ENCODE peak calls at places on chromosome 1, in seven cellular contexts. K is neural crest cell, V is WTC11, T is tibial nerve, U is right atrium auricular region, Z is tibial artery, M is thoracic aorta. R is an unnamed sample.
A peak's percentile ranks its signal among the peaks of the same experiment; 100 is the strongest.

GRCh38 chr1:62318320-62318755 is 896 bp downstream of the KANK4 start:
- DNase-seq in Z (no peak), U (no peak), T (no peak), K (no peak), V (peak; percentile 37), M (no peak), R (no peak)

GRCh38 chr1:214952648-214953047 is 129.9 kb upstream of the KCNK2 start:
- DNase-seq in M (no peak), V (peak; percentile 28), T (no peak), U (no peak), Z (no peak), K (no peak), R (no peak)

GRCh38 chr1:171434717-171435346 is 50.5 kb upstream of the PRRC2C start:
- DNase-seq in M (peak; percentile 33), K (no peak), T (no peak), Z (peak; percentile 73), V (no peak), U (peak; percentile 73), R (no peak)

GRCh38 chr1:44485229-44485932 is 80.3 kb downstream of the RNF220 start:
- DNase-seq in M (no peak), Z (peak; percentile 36), V (no peak), U (no peak), K (no peak), T (no peak), R (peak; percentile 22)

GRCh38 chr1:245051349-245052221 is 103.2 kb upstream of the KIF26B start:
- DNase-seq in M (no peak), U (peak; percentile 74), T (no peak), V (peak; percentile 24), K (no peak), Z (peak; percentile 29), R (peak; percentile 27)

GRCh38 chr1:53125623-53126360 is 16.6 kb downstream of the SLC1A7 start:
- DNase-seq in M (no peak), U (no peak), K (no peak), V (no peak), Z (peak; percentile 57), T (peak; percentile 47), R (no peak)

GRCh38 chr1:48688102-48688760 is 88.5 kb downstream of the BEND5 start:
- DNase-seq in V (no peak), U (no peak), K (no peak), M (no peak), Z (no peak), T (no peak), R (no peak)

GRCh38 chr1:14476170-14476955 is 122.1 kb upstream of the KAZN start:
- DNase-seq in M (no peak), V (no peak), K (no peak), U (no peak), T (no peak), Z (no peak), R (no peak)

GRCh38 chr1:154417338-154417608 is 12.1 kb downstream of the IL6R start:
- DNase-seq in K (no peak), M (no peak), U (no peak), Z (no peak), T (no peak), V (no peak), R (no peak)

GRCh38 chr1:16145030-16145987 is 10.6 kb downstream of the EPHA2 start:
- DNase-seq in K (no peak), Z (peak; percentile 75), T (no peak), V (peak; percentile 55), U (peak; percentile 91), M (peak; percentile 64), R (peak; percentile 77)

GRCh38 chr1:109623601-109624161 is 4.0 kb downstream of the AMPD2 start:
- DNase-seq in T (no peak), Z (no peak), K (no peak), V (no peak), U (peak; percentile 58), M (no peak), R (no peak)

GRCh38 chr1:22808846-22809501 is 98.3 kb downstream of the EPHB2 start:
- DNase-seq in M (no peak), T (no peak), Z (peak; percentile 42), K (no peak), U (peak; percentile 81), V (no peak), R (no peak)

GRCh38 chr1:14660795-14661194 is 62.3 kb downstream of the KAZN start:
- DNase-seq in K (no peak), U (peak; percentile 62), V (no peak), M (no peak), Z (no peak), T (no peak), R (no peak)

GRCh38 chr1:37602750-37603694 is 7.3 kb upstream of the GNL2 start:
- DNase-seq in V (peak; percentile 43), M (no peak), U (no peak), K (peak; percentile 30), Z (no peak), T (no peak), R (peak; percentile 35)

GRCh38 chr1:41799723-41800122 is 119.0 kb downstream of the HIVEP3 start:
- DNase-seq in V (no peak), T (no peak), U (no peak), Z (no peak), M (no peak), K (no peak), R (no peak)

GRCh38 chr1:54324750-54325704 is 81.2 kb downstream of the SSBP3 start:
- DNase-seq in K (no peak), T (no peak), Z (no peak), V (no peak), U (no peak), M (no peak), R (no peak)

GRCh38 chr1:37323486-37324377 is 150.6 kb upstream of the ZC3H12A start:
- DNase-seq in V (peak; percentile 77), K (peak; percentile 31), Z (no peak), M (no peak), U (no peak), T (no peak), R (peak; percentile 48)

GRCh38 chr1:37519613-37520012 is 5.0 kb upstream of the MEAF6 start:
- DNase-seq in M (no peak), T (no peak), V (no peak), K (no peak), Z (no peak), U (peak; percentile 26), R (no peak)

GRCh38 chr1:11321656-11322491 is 48.9 kb downstream of the UBIAD1 start:
- DNase-seq in M (no peak), U (no peak), K (no peak), Z (no peak), T (no peak), V (no peak), R (no peak)

GRCh38 chr1:29237906-29238600 is 1.7 kb downstream of the PTPRU start:
- DNase-seq in V (peak; percentile 68), K (peak; percentile 36), M (no peak), T (peak; percentile 28), Z (peak; percentile 55), U (peak; percentile 63), R (peak; percentile 38)

DNA sequence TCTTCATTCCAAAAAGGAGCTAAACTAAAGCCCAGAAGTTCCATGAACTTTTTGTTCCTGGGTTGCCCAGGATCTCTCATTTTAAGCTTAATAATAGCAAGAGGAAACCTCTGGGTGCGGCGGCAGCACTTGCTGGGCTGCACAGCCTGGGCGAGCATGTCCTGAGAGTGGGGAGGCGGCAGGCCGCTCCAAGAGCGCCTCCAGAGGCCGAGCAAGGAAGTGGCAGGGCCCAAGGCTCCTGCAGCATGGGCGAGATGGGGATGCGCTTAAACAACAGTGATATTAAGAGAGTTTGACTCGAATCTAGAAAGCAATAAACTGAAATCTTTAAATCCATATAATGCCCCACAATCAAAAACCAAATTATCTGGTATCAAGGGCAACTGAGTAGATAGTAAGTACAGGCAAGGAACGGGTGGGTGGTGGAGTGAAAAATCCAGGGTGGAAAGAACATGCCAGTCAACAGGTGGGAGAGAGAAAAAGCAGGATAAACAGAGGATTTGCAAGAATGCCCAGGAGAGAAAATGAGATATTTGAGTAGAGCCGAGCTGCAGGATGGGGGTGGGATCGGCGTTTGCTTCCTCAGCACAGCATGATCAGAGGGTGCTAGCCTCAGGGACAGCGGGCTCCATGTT is 14.1 kb upstream of the TNR start:
- DNase-seq in M (no peak), K (peak; percentile 67), T (no peak), U (no peak), Z (no peak), V (peak; percentile 80), R (peak; percentile 78)
- TF ChIP-seq CTCF in M (peak; percentile 44), K (peak; percentile 89), T (no peak), U (peak; percentile 37), Z (peak; percentile 23), V (peak; percentile 91), R (peak; percentile 87)

GRCh38 chr1:85074365-85074964 is 26.2 kb upstream of the MCOLN3 start:
- DNase-seq in M (no peak), Z (no peak), T (no peak), U (no peak), K (no peak), V (no peak), R (no peak)

GRCh38 chr1:85078903-85079302 is 30.6 kb upstream of the MCOLN3 start:
- DNase-seq in Z (no peak), U (no peak), V (no peak), K (no peak), M (no peak), T (no peak), R (no peak)
- TF ChIP-seq CTCF in Z (peak; percentile 19), U (no peak), V (no peak), K (peak; percentile 17), M (no peak), T (peak; percentile 20), R (no peak)

DNA sequence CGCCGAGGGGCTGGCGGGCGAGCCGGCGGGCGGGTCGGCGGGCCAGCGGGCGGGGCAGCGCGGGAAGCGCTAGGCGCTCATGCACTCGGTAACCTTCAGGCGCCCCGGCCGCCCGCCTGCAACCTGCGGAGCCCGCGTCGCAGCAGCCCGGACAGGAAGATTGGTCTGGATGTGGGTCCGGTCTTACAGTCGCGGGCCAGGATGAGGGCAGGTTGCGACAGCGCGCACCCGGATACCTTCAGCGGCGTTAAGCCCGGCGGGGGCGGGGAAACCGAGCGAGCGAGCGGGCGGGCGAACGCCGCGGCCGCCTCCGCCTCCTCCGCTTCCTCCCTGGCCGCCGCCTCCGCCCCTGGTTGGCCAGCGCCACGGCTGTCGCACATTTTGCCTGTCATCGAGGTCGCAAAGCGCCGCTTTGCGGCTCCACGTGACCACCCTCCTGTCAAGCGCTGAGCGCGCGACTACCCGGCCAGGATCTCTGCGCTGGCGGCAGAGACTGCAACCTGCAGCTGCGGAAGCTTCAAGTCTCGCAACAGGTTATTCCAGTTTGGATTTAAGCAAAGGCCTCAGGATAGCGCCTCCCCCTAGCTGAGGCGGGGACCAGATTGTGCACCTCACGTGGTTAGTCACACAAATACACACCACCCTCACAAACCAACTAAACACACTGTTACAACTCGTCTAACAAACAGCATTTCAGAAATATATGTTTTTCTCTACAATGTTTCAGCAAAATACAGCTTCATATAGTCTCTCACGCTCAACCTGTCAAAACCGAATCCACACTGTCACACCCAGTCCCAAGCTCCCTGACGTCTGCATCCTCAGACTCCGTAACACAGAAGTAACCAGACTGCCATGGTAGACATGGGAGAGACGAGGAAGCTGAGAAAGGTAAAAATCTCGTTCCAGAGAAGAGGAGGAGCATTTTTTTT is at the start of gene FAF1:
- DNase-seq in V (peak; percentile 98), U (peak; percentile 97), T (peak; percentile 95), Z (peak; percentile 97), M (peak; percentile 74), K (peak; percentile 91), R (peak; percentile 97)
- TF ChIP-seq CTCF in V (peak; percentile 22), U (no peak), T (peak; percentile 71), Z (peak; percentile 56), M (peak; percentile 54), K (peak; percentile 57), R (peak; percentile 43)

DNA sequence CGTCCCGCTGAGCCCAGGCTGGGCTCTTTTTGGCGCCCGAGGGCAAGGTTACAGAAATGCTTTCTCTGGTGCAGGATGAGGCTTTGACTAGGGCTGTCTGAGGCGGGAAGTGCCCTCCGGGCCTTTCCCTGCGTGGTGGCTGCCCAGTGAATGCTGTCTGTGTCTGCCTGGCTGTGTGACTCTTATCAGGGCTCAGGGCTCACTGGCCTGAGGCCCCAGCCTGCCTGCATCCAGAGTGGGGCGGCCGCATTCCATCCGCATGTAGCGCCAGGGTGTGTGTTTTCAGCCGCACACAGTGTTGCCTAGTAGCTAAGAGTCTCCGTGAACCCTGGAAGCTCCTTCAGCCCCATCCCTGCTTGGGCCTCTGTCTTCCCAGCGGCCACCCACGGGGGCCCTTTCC is 59.1 kb downstream of the FAAP20 start:
- DNase-seq in T (no peak), V (no peak), K (peak; percentile 67), Z (peak; percentile 70), M (no peak), U (peak; percentile 85), R (no peak)
- TF ChIP-seq CTCF in T (peak; percentile 10), V (no peak), K (no peak), Z (no peak), M (no peak), U (no peak), R (no peak)

R was measured in endothelial cell.